ENCODE peak calls at places on chromosomes 11 and 22, in five cellular contexts. P is prostate gland, R is foreskin fibroblast, N is nephron progenitor cell, H is Panc1. K is an unnamed sample.

GRCh38 chr11:125950178-125950490 is 4.3 kb downstream of the VSIG10L2 start:
- DNase-seq in P (no peak), R (no peak), N (no peak), H (no peak), K (no peak)

GRCh38 chr22:36505998-36506635 is 723 bp downstream of the FOXRED2 start:
- DNase-seq in P (no peak), R (no peak), N (no peak), H (no peak), K (no peak)

GRCh38 chr11:87820026-87820425 is 355.2 kb downstream of the RAB38 start:
- DNase-seq in P (no peak), R (no peak), N (no peak), H (no peak), K (no peak)

GRCh38 chr11:108511851-108512474 is 13.8 kb upstream of the POGLUT3 start:
- DNase-seq in P (no peak), R (peak), N (no peak), H (no peak), K (peak)

GRCh38 chr11:87878373-87878779 is 296.9 kb downstream of the RAB38 start:
- DNase-seq in P (no peak), R (peak), N (no peak), H (peak), K (peak)

GRCh38 chr11:34564807-34565241 is 51.2 kb upstream of the ELF5 start:
- DNase-seq in P (peak), R (no peak), N (no peak), H (no peak), K (no peak)

GRCh38 chr22:23754980-23755636 is 883 bp upstream of the VPREB3 start:
- DNase-seq in P (no peak), R (no peak), N (no peak), H (no peak), K (no peak)

GRCh38 chr11:1830500-1831223 is 4.1 kb upstream of the SYT8 start:
- DNase-seq in P (peak), R (no peak), N (no peak), H (no peak), K (peak)

GRCh38 chr11:12716816-12717215 is 42.6 kb downstream of the TEAD1 start:
- DNase-seq in P (no peak), R (no peak), N (no peak), H (no peak), K (no peak)

GRCh38 chr11:44464741-44465140 is 100.7 kb upstream of the CD82 start:
- DNase-seq in P (no peak), R (no peak), N (no peak), H (no peak), K (peak)

GRCh38 chr11:17781626-17782025 is 47.0 kb downstream of the KCNC1 start:
- DNase-seq in P (no peak), R (no peak), N (no peak), H (no peak), K (no peak)

GRCh38 chr11:17778956-17779860 is 44.6 kb downstream of the KCNC1 start:
- DNase-seq in P (no peak), R (no peak), N (no peak), H (no peak), K (no peak)

GRCh38 chr11:17780668-17781067 is 46.1 kb downstream of the KCNC1 start:
- DNase-seq in P (no peak), R (no peak), N (no peak), H (no peak), K (no peak)

GRCh38 chr11:17781221-17781620 is 46.6 kb downstream of the KCNC1 start:
- DNase-seq in P (no peak), R (no peak), N (no peak), H (no peak), K (peak)

DNA sequence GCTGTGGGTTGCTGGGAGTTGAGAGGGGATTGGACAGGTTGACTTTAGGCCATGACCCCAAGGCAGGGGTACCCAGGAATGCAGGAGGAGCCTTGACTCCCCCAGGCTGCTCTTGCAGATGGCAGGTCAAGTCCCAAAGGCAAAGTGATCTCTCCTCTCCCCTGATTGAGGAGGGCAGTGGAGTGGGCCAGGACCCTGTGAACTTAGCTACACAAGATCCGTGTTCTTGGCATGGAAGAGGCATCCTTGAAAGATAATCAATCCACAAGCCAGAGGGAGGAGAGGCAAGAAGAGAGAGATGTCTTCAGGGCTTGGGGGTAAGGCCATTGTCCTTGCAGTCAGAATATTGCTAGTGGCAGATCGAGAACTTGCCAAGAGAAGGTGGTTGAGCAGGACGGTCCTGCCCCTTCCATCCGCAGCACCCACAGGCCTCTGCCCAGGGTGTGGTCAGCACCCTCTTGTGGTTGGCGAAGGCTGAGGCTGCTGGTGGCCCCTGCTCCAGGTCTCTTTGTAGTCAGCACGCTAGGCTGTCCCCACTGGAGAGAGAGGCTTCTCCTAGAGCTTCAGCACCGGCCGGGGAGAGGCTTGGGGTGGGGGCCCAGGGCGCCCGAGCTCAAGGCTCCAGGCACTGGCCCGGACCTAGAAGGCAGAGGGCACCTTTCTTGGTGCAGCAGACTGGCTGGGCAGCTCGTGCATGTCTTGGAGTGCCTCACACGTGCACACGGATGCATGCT is 45.4 kb downstream of the KCNC1 start:
- DNase-seq in P (no peak), R (no peak), N (no peak), H (no peak), K (no peak)
- TF ChIP-seq CTCF in P (no peak), R (no peak), N (no peak), H (no peak), K (no peak)

DNA sequence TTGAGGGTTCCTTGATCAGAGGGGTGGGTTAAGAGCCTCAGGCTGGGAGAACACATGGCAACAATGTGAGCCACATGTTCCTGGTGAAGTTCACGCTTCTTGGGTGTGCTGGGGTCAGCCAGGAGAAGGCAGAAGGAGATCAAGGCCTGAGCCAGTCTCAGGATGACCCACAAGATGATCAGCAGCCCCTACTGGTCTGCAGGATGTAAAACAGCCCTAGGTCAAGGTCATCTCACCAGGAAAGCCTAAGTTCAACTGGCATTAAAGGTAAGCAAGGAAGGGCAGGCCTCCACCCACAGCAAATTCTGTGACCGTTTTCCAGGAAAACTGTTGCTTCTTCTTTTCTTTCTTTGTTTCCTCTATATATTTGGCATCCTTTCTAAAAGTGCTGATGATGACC is 156.7 kb upstream of the KIRREL3 start:
- DNase-seq in P (no peak), R (no peak), N (no peak), H (no peak), K (no peak)
- TF ChIP-seq CTCF in P (no peak), R (no peak), N (no peak), H (no peak), K (no peak)

DNA sequence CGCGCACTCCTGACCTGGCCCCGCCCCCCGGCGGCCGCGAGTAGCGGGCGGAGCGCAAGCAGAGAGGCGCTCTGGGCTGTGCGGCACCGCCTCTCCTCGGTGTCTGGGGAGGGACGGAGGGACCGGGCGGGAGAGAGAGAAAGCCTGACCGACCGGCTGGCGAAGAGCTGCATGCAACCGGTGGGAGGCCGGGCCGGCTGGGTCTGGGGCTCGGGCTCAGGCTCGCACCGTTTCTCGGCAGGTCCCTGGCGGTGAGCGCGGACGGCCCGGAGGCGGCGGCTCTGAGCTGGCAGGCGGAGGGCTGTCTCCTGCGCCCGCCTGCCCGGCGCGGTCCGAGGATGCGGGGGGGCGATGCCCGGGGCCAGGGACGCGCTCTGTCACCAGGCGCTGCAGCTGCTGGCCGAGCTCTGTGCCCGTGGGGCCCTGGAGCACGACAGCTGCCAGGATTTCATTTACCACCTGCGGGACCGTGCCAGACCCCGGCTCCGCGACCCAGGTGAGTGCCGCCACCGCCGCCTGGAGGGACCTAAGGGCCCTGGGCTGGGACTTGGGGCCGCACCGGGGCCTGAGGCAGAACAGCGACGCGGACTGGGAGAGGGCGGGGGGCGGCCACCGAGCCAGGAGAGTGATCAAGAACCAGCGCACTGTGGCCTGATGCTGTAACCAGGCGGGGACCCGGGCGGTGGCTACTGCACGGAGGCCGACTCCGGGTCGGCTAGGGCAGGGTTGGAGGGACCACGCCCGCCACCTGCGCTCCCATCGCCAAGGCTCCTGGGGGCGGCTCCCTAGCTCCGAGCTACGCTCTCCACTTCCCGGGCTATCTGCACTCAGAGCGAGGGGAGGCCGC is at the start of gene SYT9:
- DNase-seq in P (peak), R (peak), N (peak), H (no peak), K (peak)
- TF ChIP-seq CTCF in P (peak), R (no peak), N (no peak), H (peak), K (no peak)

GRCh38 chr11:8587915-8588314 is 6.1 kb downstream of the STK33 start:
- DNase-seq in P (no peak), R (no peak), N (no peak), H (no peak), K (no peak)
- TF ChIP-seq CTCF in P (no peak), R (no peak), N (no peak), H (no peak), K (no peak)

GRCh38 chr11:116375221-116375620 is 397.6 kb downstream of the BUD13 start:
- DNase-seq in P (no peak), R (no peak), N (no peak), H (no peak), K (no peak)
- TF ChIP-seq CTCF in P (no peak), R (no peak), N (no peak), H (no peak), K (peak)

DNA sequence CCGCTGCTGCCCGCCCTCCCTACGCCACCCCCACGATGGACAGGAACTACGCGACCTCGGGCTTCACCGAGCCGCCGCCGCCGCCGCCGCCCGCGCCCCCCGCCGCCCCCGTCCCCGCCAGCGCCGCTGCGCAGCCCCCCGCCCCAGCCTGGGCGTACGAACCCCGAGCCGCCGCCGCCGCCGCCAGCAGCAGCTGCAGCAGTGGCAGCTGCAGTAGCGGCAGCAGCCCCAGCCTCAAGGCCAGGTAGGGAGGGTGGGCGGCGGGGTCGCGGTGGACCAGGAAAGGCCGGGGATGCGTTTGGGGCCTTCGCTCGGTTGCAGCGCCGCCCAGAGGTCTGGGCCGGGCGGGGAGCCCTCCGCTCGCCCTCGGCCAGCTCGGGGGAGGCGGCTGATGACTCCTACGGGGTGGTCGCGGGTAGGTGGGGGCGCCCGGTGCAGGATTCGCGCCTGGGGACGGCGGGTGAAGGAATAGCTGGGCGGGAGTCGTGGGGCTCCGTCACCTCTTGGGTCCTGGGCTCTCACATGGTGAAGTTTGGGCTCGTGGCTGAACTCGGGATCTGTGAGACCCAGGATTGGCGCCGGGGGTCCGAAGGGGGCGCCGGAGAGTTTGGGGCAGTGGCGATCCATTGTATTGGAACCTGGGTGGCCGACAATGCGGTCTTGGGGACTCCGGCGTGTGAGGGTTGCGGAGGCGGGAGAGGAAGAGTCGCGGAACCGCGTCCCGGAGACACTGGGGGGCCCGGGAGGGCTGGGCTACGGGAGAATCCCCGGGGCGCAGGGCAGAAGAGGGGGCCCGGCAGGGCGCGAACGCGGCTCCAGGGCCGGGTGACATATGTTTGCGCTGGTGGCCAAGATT is 708 bp downstream of the QSER1 start:
- DNase-seq in P (peak), R (peak), N (peak), H (no peak), K (no peak)
- TF ChIP-seq CTCF in P (peak), R (no peak), N (peak), H (peak), K (peak)